ENCODE peak calls at places on chromosomes 6 and 20, in five cellular contexts. Y is IMR-90, B is neuronal stem cell, Z is mesenchymal stem cell, J is mesendoderm. H is an unnamed sample.

GRCh38 chr6:3165631-3166534 is 8.5 kb upstream of the TUBB2A start:
- DNase-seq in Y (peak; percentile 32), B (peak; percentile 29), Z (peak; percentile 91), J (peak; percentile 98), H (no peak)

GRCh38 chr6:26017567-26017966 is 55.0 kb downstream of the TRIM38 start:
- DNase-seq in Y (peak; percentile 95), B (peak; percentile 67), Z (peak; percentile 80), J (peak; percentile 95), H (peak; percentile 80)

GRCh38 chr20:35539756-35540212 is 2.1 kb upstream of the ERGIC3 start:
- DNase-seq in Y (no peak), B (peak; percentile 69), Z (peak; percentile 23), J (peak; percentile 98), H (peak; percentile 94)

GRCh38 chr20:25308671-25309394 is 60.9 kb downstream of the PYGB start:
- DNase-seq in Y (peak; percentile 82), B (no peak), Z (peak; percentile 91), J (no peak), H (no peak)

GRCh38 chr6:138454976-138455706 is 44.2 kb downstream of the NHSL1 start:
- DNase-seq in Y (no peak), B (no peak), Z (no peak), J (no peak), H (no peak)

GRCh38 chr20:18632196-18632789 is 44.4 kb downstream of the DTD1 start:
- DNase-seq in Y (peak; percentile 59), B (peak; percentile 67), Z (peak; percentile 69), J (peak; percentile 80), H (peak; percentile 76)

GRCh38 chr20:37640600-37641561 is 52.9 kb upstream of the CTNNBL1 start:
- DNase-seq in Y (no peak), B (no peak), Z (no peak), J (no peak), H (no peak)

GRCh38 chr20:15422966-15423365 is 1085.6 kb upstream of the FLRT3 start:
- DNase-seq in Y (no peak), B (no peak), Z (no peak), J (no peak), H (no peak)

GRCh38 chr6:106537662-106538061 is 91.6 kb downstream of the RTN4IP1 start:
- DNase-seq in Y (no peak), B (no peak), Z (no peak), J (no peak), H (no peak)

GRCh38 chr6:90074161-90074560 is 179.9 kb downstream of the GJA10 start:
- DNase-seq in Y (peak; percentile 41), B (no peak), Z (no peak), J (no peak), H (no peak)

GRCh38 chr20:63643499-63643898 is 9.7 kb downstream of the STMN3 start:
- DNase-seq in Y (no peak), B (no peak), Z (no peak), J (no peak), H (no peak)

GRCh38 chr6:158047120-158047518 is 65.5 kb downstream of the SYNJ2 start:
- DNase-seq in Y (peak; percentile 59), B (no peak), Z (no peak), J (no peak), H (no peak)

GRCh38 chr6:22295145-22295544 is 1.7 kb downstream of the PRL start:
- DNase-seq in Y (no peak), B (no peak), Z (no peak), J (no peak), H (no peak)

GRCh38 chr20:57432480-57432873 is 41.3 kb downstream of the RBM38 start:
- DNase-seq in Y (no peak), B (no peak), Z (no peak), J (no peak), H (no peak)

GRCh38 chr6:96460052-96460700 is 61.4 kb upstream of the UFL1 start:
- DNase-seq in Y (no peak), B (no peak), Z (no peak), J (no peak), H (no peak)

GRCh38 chr20:57429579-57430202 is 38.5 kb downstream of the RBM38 start:
- DNase-seq in Y (peak; percentile 63), B (no peak), Z (no peak), J (no peak), H (no peak)

GRCh38 chr20:36865076-36865860 is 10.7 kb upstream of the TLDC2 start:
- DNase-seq in Y (no peak), B (no peak), Z (no peak), J (no peak), H (no peak)

GRCh38 chr20:9235518-9235917 is 166.6 kb downstream of the PLCB4 start:
- DNase-seq in Y (peak; percentile 75), B (no peak), Z (peak; percentile 74), J (no peak), H (no peak)

DNA sequence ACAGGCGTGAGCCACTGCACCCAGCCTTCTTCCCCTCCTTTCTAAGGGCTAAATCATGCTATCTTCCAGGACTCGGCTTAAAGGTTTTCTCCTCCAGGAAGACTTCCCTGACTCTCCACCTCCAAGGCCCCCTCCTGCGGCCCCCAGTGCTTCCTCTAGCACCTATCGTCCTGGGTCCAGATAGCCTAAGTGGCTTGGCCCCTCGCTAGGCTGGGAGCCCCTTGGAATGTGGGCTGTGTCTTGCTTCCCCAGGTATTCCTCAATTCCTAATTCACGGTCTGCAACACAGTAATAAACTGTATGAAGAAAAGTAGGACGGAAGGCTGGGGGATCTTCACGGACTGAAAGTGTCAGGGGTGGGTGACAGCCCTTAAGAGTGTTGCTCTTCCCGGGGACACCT is 36.7 kb downstream of the PIM1 start:
- DNase-seq in Y (no peak), B (no peak), Z (no peak), J (no peak), H (no peak)
- H4K8ac ChIP-seq in Y (no peak overlapping the region), B (no peak overlapping the region), Z (no peak overlapping the region), J (no peak overlapping the region), H (no peak overlapping the region)

GRCh38 chr6:16978686-16979085 is 123.2 kb upstream of the STMND1 start:
- DNase-seq in Y (no peak), B (no peak), Z (no peak), J (no peak), H (no peak)
- H4K8ac ChIP-seq in Y (no peak overlapping the region), B (no peak overlapping the region), Z (no peak overlapping the region), J (no peak overlapping the region), H (no peak overlapping the region)

GRCh38 chr6:1267790-1268762 is 43.8 kb upstream of the FOXQ1 start:
- DNase-seq in Y (no peak), B (no peak), Z (no peak), J (no peak), H (no peak)
- H4K8ac ChIP-seq in Y (no peak overlapping the region), B (no peak overlapping the region), Z (no peak overlapping the region), J (no peak overlapping the region), H (no peak overlapping the region)

GRCh38 chr6:33744895-33745546 is 1.7 kb downstream of the IP6K3 start:
- DNase-seq in Y (no peak), B (no peak), Z (peak; percentile 52), J (no peak), H (no peak)
- H4K8ac ChIP-seq in Y (peak overlapping the region; percentile 1), B (peak overlapping the region; percentile 97), Z (peak overlapping the region; percentile 52), J (no peak overlapping the region), H (no peak overlapping the region)

GRCh38 chr6:99606670-99607415 is at the start of gene PRDM13:
- DNase-seq in Y (no peak), B (no peak), Z (no peak), J (peak; percentile 51), H (peak; percentile 59)
- H4K8ac ChIP-seq in Y (no peak within 1 kb of the TSS), B (no peak within 1 kb of the TSS), Z (no peak within 1 kb of the TSS), J (no peak within 1 kb of the TSS), H (no peak within 1 kb of the TSS)

DNA sequence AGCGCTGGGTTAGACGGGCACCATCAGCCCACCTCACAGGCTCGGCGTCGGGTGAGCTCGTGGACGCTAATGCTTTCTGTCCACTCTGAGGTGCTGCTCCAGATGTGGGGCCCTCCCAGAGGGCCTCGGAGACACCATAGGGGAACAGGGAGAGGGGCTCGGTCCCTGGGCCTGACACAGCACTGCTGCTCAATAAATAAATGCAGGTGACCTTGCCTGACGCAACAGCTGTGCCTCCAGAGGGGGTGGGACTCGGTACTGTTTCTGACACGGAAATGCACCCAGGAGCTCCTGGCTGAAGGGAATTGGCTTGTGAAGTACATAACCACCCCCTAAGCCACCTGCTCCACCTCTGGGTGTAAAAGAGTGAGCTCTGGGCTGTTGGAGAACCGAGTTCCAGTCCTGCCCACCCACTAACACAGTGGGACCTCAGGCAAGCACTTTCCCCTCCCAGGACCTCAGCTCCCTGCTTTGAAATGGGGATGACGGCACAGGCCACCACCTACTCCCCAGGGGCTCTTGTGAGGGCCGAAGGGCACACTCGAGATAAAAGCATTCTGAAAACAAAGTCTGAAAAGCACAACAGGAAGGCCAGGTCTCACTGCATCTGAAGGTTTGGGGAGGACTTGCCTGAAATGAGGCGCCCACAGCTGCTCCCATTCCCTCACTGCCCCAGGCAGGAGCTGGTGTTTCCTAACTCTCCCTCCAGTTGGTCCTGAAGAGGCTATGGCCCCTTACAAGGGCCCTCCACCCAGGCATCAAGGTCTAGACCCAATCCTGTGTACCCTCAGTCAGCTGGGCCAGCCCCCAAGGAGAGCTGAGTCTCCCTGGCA is 6.7 kb downstream of the KCNK15 start:
- DNase-seq in Y (no peak), B (no peak), Z (no peak), J (no peak), H (no peak)
- H4K8ac ChIP-seq in Y (no peak overlapping the region), B (no peak overlapping the region), Z (no peak overlapping the region), J (no peak overlapping the region), H (no peak overlapping the region)

DNA sequence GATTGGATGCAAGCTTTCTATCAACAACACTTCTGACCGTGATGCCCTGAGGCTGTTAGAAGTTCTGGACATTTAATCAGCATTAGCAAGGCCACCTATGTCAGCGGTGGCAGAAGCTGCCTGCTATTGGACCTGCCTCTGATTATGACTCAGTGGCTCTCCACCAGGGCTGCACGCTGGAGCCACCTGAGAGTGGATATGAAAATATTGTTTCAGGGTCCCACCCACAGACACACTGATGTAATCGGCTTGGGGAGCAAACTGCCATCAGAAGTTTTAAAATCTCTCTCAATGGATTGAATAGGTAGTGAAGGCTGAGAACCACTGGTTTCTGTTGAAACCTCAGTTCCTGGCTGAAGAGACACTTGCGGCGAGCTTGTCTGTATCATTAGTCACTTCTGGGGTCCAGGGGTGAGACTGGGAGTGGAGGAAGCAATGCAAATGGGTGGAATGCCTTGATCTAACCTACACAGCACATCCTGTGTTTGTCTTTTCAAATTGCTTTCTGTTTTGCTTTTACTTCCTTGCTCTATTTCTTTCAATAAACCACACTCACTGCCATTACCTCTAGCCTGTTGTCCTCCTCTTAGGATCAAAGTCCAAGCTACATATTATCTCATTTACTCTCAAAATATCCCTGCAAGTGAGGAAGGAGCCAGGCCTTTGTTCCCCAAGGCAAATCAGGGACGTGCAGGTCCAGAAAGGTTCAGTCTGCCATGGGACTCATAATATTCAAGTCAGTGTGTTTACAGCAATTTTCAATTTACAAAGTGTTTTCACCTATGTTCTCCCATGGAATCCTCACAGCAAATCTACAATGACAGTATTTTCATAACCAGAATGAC is 4.2 kb downstream of the CLIC5 start:
- DNase-seq in Y (no peak), B (no peak), Z (peak; percentile 33), J (no peak), H (no peak)
- H4K8ac ChIP-seq in Y (no peak overlapping the region), B (no peak overlapping the region), Z (no peak overlapping the region), J (no peak overlapping the region), H (no peak overlapping the region)

DNA sequence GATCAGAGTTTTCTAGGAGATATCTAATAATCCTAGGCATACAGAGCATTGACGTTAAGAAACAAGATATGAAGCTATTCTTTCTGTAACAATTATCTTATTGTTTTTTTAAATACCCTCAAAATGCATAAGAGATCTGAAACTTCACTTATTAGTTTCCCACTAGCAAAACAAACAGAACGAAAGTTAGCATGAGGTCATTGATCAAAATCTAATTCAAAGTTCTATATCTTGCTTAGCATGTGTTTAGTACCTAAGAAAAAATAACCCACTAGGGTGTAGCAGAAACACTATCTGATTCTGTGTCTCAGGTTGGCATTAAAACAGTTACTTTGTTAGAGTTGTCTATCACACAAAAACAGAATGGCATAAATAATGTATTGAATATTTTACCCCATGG is 1288.4 kb downstream of the EPHA7 start:
- DNase-seq in Y (no peak), B (no peak), Z (no peak), J (no peak), H (no peak)
- H4K8ac ChIP-seq in Y (no peak overlapping the region), B (no peak overlapping the region), Z (no peak overlapping the region), J (no peak overlapping the region), H (no peak overlapping the region)

H was measured in H9.